ENCODE peak calls at places on chromosomes 4 and X, in nine cellular contexts. One of them, this sample, is unnamed.

GRCh38 chr4:101155859-101156430 is 191.4 kb downstream of the PPP3CA start:
- DNase-seq in AG20443: no peak
- DNase-seq in effector memory CD8-positive, alpha-beta T cell: no peak
- DNase-seq in germinal center: no peak
- DNase-seq in NCI-H1092: no peak
- DNase-seq in T follicular helper cell: no peak
- DNase-seq in testis: no peak
- DNase-seq in NCI-H345: no peak
- DNase-seq in EL: no peak
- DNase-seq in this sample: no peak

GRCh38 chrX:9745417-9746115 is 20.1 kb downstream of the GPR143 start:
- DNase-seq in AG20443: no peak
- DNase-seq in effector memory CD8-positive, alpha-beta T cell: no peak
- DNase-seq in germinal center: no peak
- DNase-seq in NCI-H1092: no peak
- DNase-seq in T follicular helper cell: no peak
- DNase-seq in testis: no peak
- DNase-seq in NCI-H345: no peak
- DNase-seq in EL: peak; percentile 26
- DNase-seq in this sample: no peak

GRCh38 chr4:128371004-128371777 is 83.6 kb upstream of the PGRMC2 start:
- DNase-seq in AG20443: peak; percentile 60
- DNase-seq in effector memory CD8-positive, alpha-beta T cell: no peak
- DNase-seq in germinal center: no peak
- DNase-seq in NCI-H1092: no peak
- DNase-seq in T follicular helper cell: no peak
- DNase-seq in testis: no peak
- DNase-seq in NCI-H345: no peak
- DNase-seq in EL: peak; percentile 32
- DNase-seq in this sample: no peak

GRCh38 chr4:130922955-130923354 is 1827.0 kb downstream of the C4orf33 start:
- DNase-seq in AG20443: no peak
- DNase-seq in effector memory CD8-positive, alpha-beta T cell: no peak
- DNase-seq in germinal center: no peak
- DNase-seq in NCI-H1092: no peak
- DNase-seq in T follicular helper cell: no peak
- DNase-seq in testis: no peak
- DNase-seq in NCI-H345: no peak
- DNase-seq in EL: no peak
- DNase-seq in this sample: no peak

GRCh38 chrX:42714981-42715688 is 62.8 kb downstream of the PPP1R2C start:
- DNase-seq in AG20443: peak; percentile 12
- DNase-seq in effector memory CD8-positive, alpha-beta T cell: no peak
- DNase-seq in germinal center: peak; percentile 24
- DNase-seq in NCI-H1092: no peak
- DNase-seq in T follicular helper cell: peak; percentile 7
- DNase-seq in testis: peak; percentile 63
- DNase-seq in NCI-H345: no peak
- DNase-seq in EL: no peak
- DNase-seq in this sample: peak; percentile 57

GRCh38 chr4:99201687-99202086 is 17.4 kb downstream of the ADH6 start:
- DNase-seq in AG20443: peak; percentile 16
- DNase-seq in effector memory CD8-positive, alpha-beta T cell: no peak
- DNase-seq in germinal center: no peak
- DNase-seq in NCI-H1092: no peak
- DNase-seq in T follicular helper cell: no peak
- DNase-seq in testis: no peak
- DNase-seq in NCI-H345: no peak
- DNase-seq in EL: no peak
- DNase-seq in this sample: no peak

GRCh38 chr4:138234254-138234653 is 7.9 kb downstream of the SLC7A11 start:
- DNase-seq in AG20443: no peak
- DNase-seq in effector memory CD8-positive, alpha-beta T cell: no peak
- DNase-seq in germinal center: no peak
- DNase-seq in NCI-H1092: no peak
- DNase-seq in T follicular helper cell: no peak
- DNase-seq in testis: no peak
- DNase-seq in NCI-H345: no peak
- DNase-seq in EL: no peak
- DNase-seq in this sample: no peak

GRCh38 chr4:89489338-89489771 is 181.8 kb upstream of the GPRIN3 start:
- DNase-seq in AG20443: no peak
- DNase-seq in effector memory CD8-positive, alpha-beta T cell: no peak
- DNase-seq in germinal center: no peak
- DNase-seq in NCI-H1092: no peak
- DNase-seq in T follicular helper cell: no peak
- DNase-seq in testis: peak; percentile 22
- DNase-seq in NCI-H345: no peak
- DNase-seq in EL: no peak
- DNase-seq in this sample: no peak

GRCh38 chr4:52791936-52792335 is 40.7 kb upstream of the ERVMER34-1 start:
- DNase-seq in AG20443: no peak
- DNase-seq in effector memory CD8-positive, alpha-beta T cell: no peak
- DNase-seq in germinal center: no peak
- DNase-seq in NCI-H1092: no peak
- DNase-seq in T follicular helper cell: no peak
- DNase-seq in testis: no peak
- DNase-seq in NCI-H345: no peak
- DNase-seq in EL: no peak
- DNase-seq in this sample: no peak

GRCh38 chrX:16838202-16839066 is 31.7 kb downstream of the RBBP7 start:
- DNase-seq in AG20443: peak; percentile 53
- DNase-seq in effector memory CD8-positive, alpha-beta T cell: no peak
- DNase-seq in germinal center: no peak
- DNase-seq in NCI-H1092: no peak
- DNase-seq in T follicular helper cell: no peak
- DNase-seq in testis: no peak
- DNase-seq in NCI-H345: no peak
- DNase-seq in EL: peak; percentile 84
- DNase-seq in this sample: no peak

GRCh38 chr4:29326816-29327215 is 1393.4 kb upstream of the PCDH7 start:
- DNase-seq in AG20443: no peak
- DNase-seq in effector memory CD8-positive, alpha-beta T cell: no peak
- DNase-seq in germinal center: no peak
- DNase-seq in NCI-H1092: no peak
- DNase-seq in T follicular helper cell: no peak
- DNase-seq in testis: no peak
- DNase-seq in NCI-H345: no peak
- DNase-seq in EL: no peak
- DNase-seq in this sample: no peak

GRCh38 chr4:98653006-98653405 is 5.4 kb downstream of the TSPAN5 start:
- DNase-seq in AG20443: peak; percentile 34
- DNase-seq in effector memory CD8-positive, alpha-beta T cell: no peak
- DNase-seq in germinal center: no peak
- DNase-seq in NCI-H1092: no peak
- DNase-seq in T follicular helper cell: no peak
- DNase-seq in testis: no peak
- DNase-seq in NCI-H345: no peak
- DNase-seq in EL: peak; percentile 89
- DNase-seq in this sample: no peak

GRCh38 chr4:25011135-25011866 is 19.4 kb downstream of the LGI2 start:
- DNase-seq in AG20443: no peak
- DNase-seq in effector memory CD8-positive, alpha-beta T cell: no peak
- DNase-seq in germinal center: no peak
- DNase-seq in NCI-H1092: no peak
- DNase-seq in T follicular helper cell: no peak
- DNase-seq in testis: no peak
- DNase-seq in NCI-H345: peak; percentile 60
- DNase-seq in EL: no peak
- DNase-seq in this sample: peak; percentile 89

GRCh38 chrX:131262738-131263679 is 26.1 kb downstream of the IGSF1 start:
- DNase-seq in AG20443: no peak
- DNase-seq in effector memory CD8-positive, alpha-beta T cell: no peak
- DNase-seq in germinal center: no peak
- DNase-seq in NCI-H1092: no peak
- DNase-seq in T follicular helper cell: no peak
- DNase-seq in testis: no peak
- DNase-seq in NCI-H345: no peak
- DNase-seq in EL: no peak
- DNase-seq in this sample: peak; percentile 48

GRCh38 chr4:26361287-26361686 is 40.5 kb downstream of the RBPJ start:
- DNase-seq in AG20443: no peak
- DNase-seq in effector memory CD8-positive, alpha-beta T cell: no peak
- DNase-seq in germinal center: no peak
- DNase-seq in NCI-H1092: no peak
- DNase-seq in T follicular helper cell: no peak
- DNase-seq in testis: no peak
- DNase-seq in NCI-H345: no peak
- DNase-seq in EL: no peak
- DNase-seq in this sample: no peak

GRCh38 chr4:27293831-27294230 is 433.2 kb downstream of the STIM2 start:
- DNase-seq in AG20443: no peak
- DNase-seq in effector memory CD8-positive, alpha-beta T cell: no peak
- DNase-seq in germinal center: no peak
- DNase-seq in NCI-H1092: no peak
- DNase-seq in T follicular helper cell: no peak
- DNase-seq in testis: no peak
- DNase-seq in NCI-H345: no peak
- DNase-seq in EL: no peak
- DNase-seq in this sample: no peak

GRCh38 chr4:169774466-169775445 is 17.0 kb upstream of the HPF1 start:
- DNase-seq in AG20443: no peak
- DNase-seq in effector memory CD8-positive, alpha-beta T cell: no peak
- DNase-seq in germinal center: peak; percentile 53
- DNase-seq in NCI-H1092: no peak
- DNase-seq in T follicular helper cell: no peak
- DNase-seq in testis: peak; percentile 47
- DNase-seq in NCI-H345: no peak
- DNase-seq in EL: no peak
- DNase-seq in this sample: no peak

GRCh38 chr4:25133132-25133531 is 27.1 kb downstream of the SEPSECS start:
- DNase-seq in AG20443: no peak
- DNase-seq in effector memory CD8-positive, alpha-beta T cell: no peak
- DNase-seq in germinal center: no peak
- DNase-seq in NCI-H1092: no peak
- DNase-seq in T follicular helper cell: no peak
- DNase-seq in testis: no peak
- DNase-seq in NCI-H345: no peak
- DNase-seq in EL: no peak
- DNase-seq in this sample: no peak

GRCh38 chrX:103774070-103774642 is 2.5 kb upstream of the PLP1 start:
- DNase-seq in AG20443: peak; percentile 46
- DNase-seq in effector memory CD8-positive, alpha-beta T cell: no peak
- DNase-seq in germinal center: no peak
- DNase-seq in NCI-H1092: peak; percentile 9
- DNase-seq in T follicular helper cell: no peak
- DNase-seq in testis: peak; percentile 41
- DNase-seq in NCI-H345: peak; percentile 40
- DNase-seq in EL: peak; percentile 41
- DNase-seq in this sample: peak; percentile 36